ENCODE peak calls at places on chromosomes 4 and X, in ten cellular contexts. E, L, I, A, Z, F, M, X, T and C are unnamed samples.
A peak's percentile ranks its signal among the peaks of the same experiment; 100 is the strongest.

GRCh38 chr4:60450054-60450453 is 750.1 kb upstream of the ADGRL3 start:
- DNase-seq in E (peak; percentile 20), L (no peak), I (no peak), A (no peak), Z (no peak), F (no peak), M (no peak), X (no peak), T (no peak), C (no peak)

GRCh38 chr4:169611157-169611556 is 1.2 kb downstream of the NEK1 start:
- DNase-seq in E (no peak), L (no peak), I (no peak), A (no peak), Z (no peak), F (no peak), M (no peak), X (no peak), T (no peak), C (no peak)

GRCh38 chr4:71132486-71132885 is 139.0 kb downstream of the DCK start:
- DNase-seq in E (no peak), L (no peak), I (no peak), A (no peak), Z (no peak), F (no peak), M (no peak), X (no peak), T (no peak), C (no peak)

GRCh38 chr4:123878976-123879375 is 482.4 kb downstream of the SPRY1 start:
- DNase-seq in E (no peak), L (no peak), I (no peak), A (no peak), Z (no peak), F (no peak), M (no peak), X (no peak), T (no peak), C (no peak)

GRCh38 chr4:150598906-150599305 is 17.0 kb downstream of the MAB21L2 start:
- DNase-seq in E (no peak), L (no peak), I (no peak), A (no peak), Z (no peak), F (no peak), M (no peak), X (no peak), T (no peak), C (no peak)

GRCh38 chrX:46831620-46832327 is 5.1 kb upstream of the RP2 start:
- DNase-seq in E (no peak), L (no peak), I (no peak), A (no peak), Z (no peak), F (no peak), M (no peak), X (no peak), T (no peak), C (no peak)

GRCh38 chr4:75916091-75916661 is 13.9 kb upstream of the PPEF2 start:
- DNase-seq in E (peak; percentile 74), L (peak; percentile 13), I (no peak), A (no peak), Z (no peak), F (no peak), M (no peak), X (no peak), T (peak; percentile 19), C (no peak)

GRCh38 chr4:155530290-155530689 is 136.4 kb upstream of the GUCY1A1 start:
- DNase-seq in E (no peak), L (no peak), I (no peak), A (no peak), Z (no peak), F (no peak), M (no peak), X (no peak), T (no peak), C (no peak)

GRCh38 chr4:108008721-108009120 is 19.0 kb downstream of the HADH start:
- DNase-seq in E (no peak), L (no peak), I (no peak), A (no peak), Z (no peak), F (no peak), M (no peak), X (no peak), T (peak; percentile 31), C (no peak)

GRCh38 chr4:173835863-173836262 is 305.8 kb upstream of the HAND2 start:
- DNase-seq in E (peak; percentile 42), L (no peak), I (peak; percentile 70), A (no peak), Z (no peak), F (no peak), M (no peak), X (no peak), T (no peak), C (no peak)

GRCh38 chr4:87141428-87141827 is 79.0 kb downstream of the KLHL8 start:
- DNase-seq in E (no peak), L (no peak), I (no peak), A (no peak), Z (no peak), F (no peak), M (no peak), X (no peak), T (no peak), C (no peak)

GRCh38 chr4:149523039-149523438 is 292.6 kb downstream of the IQCM start:
- DNase-seq in E (no peak), L (no peak), I (no peak), A (no peak), Z (no peak), F (no peak), M (no peak), X (no peak), T (no peak), C (no peak)

GRCh38 chrX:129791961-129792570 is 12.3 kb downstream of the SASH3 start:
- DNase-seq in E (no peak), L (no peak), I (peak; percentile 53), A (peak; percentile 28), Z (no peak), F (no peak), M (no peak), X (no peak), T (no peak), C (no peak)

GRCh38 chr4:70913947-70914445 is 11.8 kb downstream of the MOB1B start:
- DNase-seq in E (peak; percentile 25), L (no peak), I (no peak), A (no peak), Z (no peak), F (no peak), M (no peak), X (no peak), T (no peak), C (no peak)

GRCh38 chrX:69101655-69102251 is 63.5 kb downstream of the PJA1 start:
- DNase-seq in E (no peak), L (no peak), I (no peak), A (no peak), Z (no peak), F (no peak), M (no peak), X (no peak), T (no peak), C (no peak)

GRCh38 chr4:3009422-3009821 is 46.1 kb downstream of the GRK4 start:
- DNase-seq in E (peak; percentile 68), L (peak; percentile 15), I (no peak), A (peak; percentile 35), Z (no peak), F (no peak), M (no peak), X (no peak), T (no peak), C (no peak)

GRCh38 chr4:177393236-177393635 is 49.0 kb downstream of the AGA start:
- DNase-seq in E (no peak), L (no peak), I (no peak), A (no peak), Z (no peak), F (no peak), M (no peak), X (no peak), T (peak; percentile 14), C (no peak)

GRCh38 chrX:106608016-106608415 is 3.8 kb upstream of the RADX start:
- DNase-seq in E (peak; percentile 64), L (no peak), I (no peak), A (no peak), Z (no peak), F (no peak), M (no peak), X (no peak), T (no peak), C (no peak)

GRCh38 chr4:25654971-25655963 is at the start of gene SLC34A2:
- DNase-seq in E (peak; percentile 92), L (no peak), I (no peak), A (no peak), Z (peak; percentile 33), F (peak; percentile 19), M (no peak), X (peak; percentile 84), T (no peak), C (no peak)
- H3K4me3 ChIP-seq in E (peak within 1 kb of the TSS; percentile 68), L (no peak within 1 kb of the TSS), I (no peak within 1 kb of the TSS), A (peak within 1 kb of the TSS; percentile 36), Z (peak within 1 kb of the TSS; percentile 34), F (no peak within 1 kb of the TSS), M (peak within 1 kb of the TSS; percentile 42), X (peak within 1 kb of the TSS; percentile 58), T (no peak within 1 kb of the TSS), C (no peak within 1 kb of the TSS)

DNA sequence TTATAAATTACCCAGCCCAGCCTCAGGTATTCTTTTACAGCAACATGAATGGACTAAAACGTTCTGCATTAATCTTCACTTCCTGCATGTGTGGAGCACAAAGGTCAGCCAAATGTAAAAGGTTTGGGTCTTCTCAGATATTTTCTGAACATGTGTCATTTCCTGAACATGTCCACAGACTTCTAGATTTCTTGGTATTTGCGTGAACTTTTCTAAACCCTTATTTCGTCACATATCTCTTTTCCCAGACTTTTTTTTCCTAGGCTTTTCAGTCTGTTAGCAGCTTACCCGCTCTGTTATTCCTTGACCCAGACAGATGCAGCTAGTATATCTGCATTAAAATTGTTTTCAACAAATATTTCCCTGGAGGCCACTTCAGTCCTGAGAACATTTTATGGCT is 57.3 kb upstream of the USP51 start:
- DNase-seq in E (no peak), L (no peak), I (no peak), A (no peak), Z (no peak), F (no peak), M (no peak), X (no peak), T (no peak), C (no peak)
- TF ChIP-seq POLR2AphosphoS5 in E (no peak), L (no peak), I (no peak), A (no peak), Z (no peak), F (no peak), M (no peak), X (no peak), T (no peak), C (no peak)

DNA sequence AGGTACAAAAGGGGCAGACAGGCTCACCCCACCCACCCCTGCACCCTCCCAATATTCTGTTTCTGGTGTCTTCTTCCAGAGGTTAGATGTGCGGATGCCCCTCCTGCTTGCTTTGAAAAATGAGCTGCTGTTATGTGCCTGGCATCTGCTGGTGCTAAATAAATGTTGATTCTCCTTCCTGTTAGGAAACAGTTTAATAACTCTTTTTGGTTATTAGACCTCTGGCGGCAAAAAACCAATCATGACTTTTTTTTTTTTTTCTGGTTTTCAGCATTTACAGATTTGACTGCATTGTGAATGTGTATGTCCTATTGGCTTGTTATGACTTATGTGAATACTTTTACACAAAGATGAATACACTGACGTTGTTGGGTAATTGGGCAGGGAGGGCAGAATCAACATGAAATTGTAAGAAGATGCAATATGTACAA is 13.6 kb upstream of the TMEM156 start:
- DNase-seq in E (no peak), L (no peak), I (no peak), A (no peak), Z (no peak), F (no peak), M (no peak), X (no peak), T (peak; percentile 9), C (no peak)
- H3K4me3 ChIP-seq in E (peak overlapping the region; percentile 89), L (peak overlapping the region; percentile 66), I (peak overlapping the region; percentile 96), A (peak overlapping the region; percentile 98), Z (peak overlapping the region; percentile 70), F (peak overlapping the region; percentile 76), M (peak overlapping the region; percentile 93), X (peak overlapping the region; percentile 90), T (peak overlapping the region; percentile 72), C (peak overlapping the region; percentile 79)

GRCh38 chr4:38663801-38664703 is at the start of gene KLF3:
- DNase-seq in E (peak; percentile 72), L (peak; percentile 52), I (peak; percentile 97), A (peak; percentile 96), Z (peak; percentile 96), F (peak; percentile 93), M (peak; percentile 88), X (peak; percentile 82), T (peak; percentile 87), C (peak; percentile 97)
- TF ChIP-seq POLR2AphosphoS5 in E (peak; percentile 27), L (peak; percentile 88), I (peak; percentile 87), A (peak; percentile 56), Z (peak; percentile 95), F (peak; percentile 57), M (peak; percentile 58), X (peak; percentile 70), T (peak; percentile 15), C (peak; percentile 76)